ENCODE peak calls at places on chromosome X, in six cellular contexts. X, S, H, I, Q and J are unnamed samples.

GRCh38 chrX:132231587-132231986 is 12.3 kb upstream of the RAP2C start:
- DNase-seq in X (no peak), S (no peak), H (peak; percentile 4), I (no peak), Q (no peak), J (no peak)

GRCh38 chrX:150482537-150483217 is 85.7 kb upstream of the MTM1 start:
- DNase-seq in X (peak; percentile 55), S (no peak), H (peak; percentile 73), I (peak; percentile 37), Q (peak; percentile 67), J (peak; percentile 40)

GRCh38 chrX:154010330-154011087 is 9.2 kb downstream of the IRAK1 start:
- DNase-seq in X (peak; percentile 21), S (no peak), H (peak; percentile 64), I (no peak), Q (no peak), J (no peak)

GRCh38 chrX:39653656-39654055 is 444.1 kb downstream of the BCOR start:
- DNase-seq in X (no peak), S (no peak), H (no peak), I (peak; percentile 94), Q (no peak), J (no peak)

GRCh38 chrX:45769919-45770582 is 569.4 kb upstream of the DIPK2B start:
- DNase-seq in X (peak; percentile 86), S (no peak), H (peak; percentile 93), I (peak; percentile 63), Q (no peak), J (no peak)

GRCh38 chrX:16931371-16931770 is 15.1 kb upstream of the REPS2 start:
- DNase-seq in X (no peak), S (no peak), H (no peak), I (no peak), Q (no peak), J (no peak)

GRCh38 chrX:51743179-51743957 is at the start of gene GSPT2:
- DNase-seq in X (peak; percentile 83), S (peak; percentile 21), H (peak; percentile 76), I (peak; percentile 65), Q (peak; percentile 27), J (peak; percentile 84)

GRCh38 chrX:136629084-136629750 is 18.7 kb upstream of the CD40LG start:
- DNase-seq in X (no peak), S (no peak), H (no peak), I (no peak), Q (no peak), J (no peak)

GRCh38 chrX:40878821-40879571 is 143.7 kb upstream of the MED14 start:
- DNase-seq in X (no peak), S (no peak), H (no peak), I (no peak), Q (no peak), J (no peak)

GRCh38 chrX:16897445-16897844 is 27.3 kb upstream of the RBBP7 start:
- DNase-seq in X (no peak), S (no peak), H (no peak), I (no peak), Q (no peak), J (no peak)

GRCh38 chrX:2351321-2351720 is 149.5 kb downstream of the DHRSX start:
- DNase-seq in X (peak; percentile 71), S (no peak), H (peak; percentile 89), I (no peak), Q (no peak), J (no peak)

GRCh38 chrX:47560831-47561652 is at the start of gene ARAF:
- DNase-seq in X (peak; percentile 100), S (peak; percentile 82), H (peak; percentile 99), I (peak; percentile 100), Q (peak; percentile 95), J (peak; percentile 96)

GRCh38 chrX:19911784-19912183 is 24.4 kb upstream of the SH3KBP1 start:
- DNase-seq in X (no peak), S (no peak), H (no peak), I (no peak), Q (no peak), J (no peak)

GRCh38 chrX:68307767-68308166 is 125.5 kb downstream of the OPHN1 start:
- DNase-seq in X (peak; percentile 22), S (no peak), H (peak; percentile 84), I (no peak), Q (no peak), J (no peak)

GRCh38 chrX:130174051-130174704 is 2.4 kb downstream of the RAB33A start:
- DNase-seq in X (no peak), S (no peak), H (peak; percentile 62), I (peak; percentile 42), Q (no peak), J (no peak)

GRCh38 chrX:56765816-56766553 is 36.9 kb downstream of the NBDY start:
- DNase-seq in X (no peak), S (no peak), H (peak; percentile 15), I (no peak), Q (no peak), J (no peak)

GRCh38 chrX:101078716-101079115 is at the start of gene TMEM35A:
- DNase-seq in X (no peak), S (no peak), H (peak; percentile 29), I (peak; percentile 25), Q (no peak), J (peak; percentile 32)

GRCh38 chrX:87583679-87584078 is 66.1 kb downstream of the KLHL4 start:
- DNase-seq in X (peak; percentile 42), S (no peak), H (peak; percentile 44), I (no peak), Q (no peak), J (no peak)

GRCh38 chrX:54921427-54922021 is 900 bp downstream of the TRO start:
- DNase-seq in X (no peak), S (peak; percentile 54), H (peak; percentile 57), I (peak; percentile 70), Q (no peak), J (peak; percentile 97)

GRCh38 chrX:136200466-136200865 is 50.7 kb downstream of the MAP7D3 start:
- DNase-seq in X (peak; percentile 29), S (no peak), H (peak; percentile 50), I (no peak), Q (no peak), J (no peak)

GRCh38 chrX:9992061-9992460 is 24.9 kb downstream of the CLDN34 start:
- DNase-seq in X (no peak), S (no peak), H (no peak), I (no peak), Q (no peak), J (no peak)

GRCh38 chrX:22396408-22396807 is 123.7 kb downstream of the CBLL2 start:
- DNase-seq in X (no peak), S (no peak), H (no peak), I (no peak), Q (no peak), J (no peak)

GRCh38 chrX:132615396-132616131 is 126.7 kb upstream of the MBNL3 start:
- DNase-seq in X (peak; percentile 26), S (peak; percentile 41), H (peak; percentile 51), I (peak; percentile 19), Q (no peak), J (peak; percentile 1)

GRCh38 chrX:68487254-68487653 is 11.6 kb upstream of the YIPF6 start:
- DNase-seq in X (no peak), S (no peak), H (no peak), I (no peak), Q (no peak), J (no peak)

GRCh38 chrX:77949840-77950239 is 19.6 kb downstream of the PGAM4 start:
- DNase-seq in X (no peak), S (no peak), H (no peak), I (no peak), Q (no peak), J (no peak)

GRCh38 chrX:19863237-19864223 is 23.9 kb downstream of the SH3KBP1 start:
- DNase-seq in X (no peak), S (no peak), H (peak; percentile 58), I (no peak), Q (no peak), J (no peak)

GRCh38 chrX:12401252-12401651 is 263.0 kb downstream of the FRMPD4 start:
- DNase-seq in X (no peak), S (no peak), H (no peak), I (no peak), Q (no peak), J (no peak)

GRCh38 chrX:18983711-18984380 is at the start of gene PHKA2:
- DNase-seq in X (no peak), S (no peak), H (peak; percentile 58), I (peak; percentile 15), Q (no peak), J (peak; percentile 62)

GRCh38 chrX:150212672-150213480 is 150.2 kb upstream of the MAMLD1 start:
- DNase-seq in X (no peak), S (no peak), H (peak; percentile 31), I (no peak), Q (no peak), J (no peak)

GRCh38 chrX:47515941-47516649 is 33.1 kb upstream of the ZNF41 start:
- DNase-seq in X (peak; percentile 34), S (no peak), H (peak; percentile 75), I (no peak), Q (no peak), J (no peak)

GRCh38 chrX:54076903-54077302 is 32.6 kb upstream of the PHF8 start:
- DNase-seq in X (peak; percentile 9), S (no peak), H (peak; percentile 35), I (no peak), Q (peak; percentile 0), J (no peak)

GRCh38 chrX:109536439-109537323 is at the start of gene NXT2:
- DNase-seq in X (peak; percentile 94), S (peak; percentile 79), H (peak; percentile 96), I (peak; percentile 86), Q (peak; percentile 93), J (peak; percentile 90)

GRCh38 chrX:48573690-48574269 is 504 bp upstream of the RBM3 start:
- DNase-seq in X (no peak), S (peak; percentile 27), H (no peak), I (no peak), Q (no peak), J (peak; percentile 97)